ENCODE peak calls at places on chromosomes 1 and 21, in ten cellular contexts. T is endodermal cell; Z is astrocyte of the spinal cord; L is GM19239; W is NCI-H2227 treated with DMSO at 0.1 percent for 48 hours; J is RPMI8226; V is AG08395; R is kidney tubule cell; E is activated CD8-positive, alpha-beta memory T cell treated with anti-CD3 and anti-CD28 coated beads, Interleukin-2, amount 10 ng/mL, durations not matched to agents 7 days and 5 days; C is HS-5. Y is an unnamed sample.

GRCh38 chr1:230753586-230754251 is 6.5 kb downstream of the CAPN9 start:
- DNase-seq in C (no peak), T (peak), R (peak), W (no peak), J (peak), E (no peak), Z (peak), L (no peak), V (no peak), Y (peak)

GRCh38 chr1:112849967-112850641 is 105.9 kb downstream of the SLC16A1 start:
- DNase-seq in L (no peak), J (no peak), V (no peak), W (peak), E (no peak), R (no peak), Z (no peak), C (no peak), T (peak), Y (no peak)

GRCh38 chr21:28496517-28496916 is 496.2 kb downstream of the LTN1 start:
- DNase-seq in R (no peak), L (no peak), V (no peak), W (no peak), T (no peak), C (no peak), E (no peak), Z (no peak), J (no peak), Y (no peak)

GRCh38 chr1:228283043-228283371 is 75.2 kb downstream of the OBSCN start:
- DNase-seq in C (no peak), E (no peak), T (peak), W (no peak), V (no peak), L (no peak), Z (no peak), J (no peak), R (no peak), Y (peak)

GRCh38 chr1:71049951-71050598 is 2.5 kb upstream of the PTGER3 start:
- DNase-seq in V (peak), T (peak), W (peak), J (peak), C (peak), Z (peak), R (peak), L (peak), E (no peak), Y (no peak)

GRCh38 chr1:233240839-233241682 is 54.5 kb downstream of the PCNX2 start:
- DNase-seq in V (peak), E (no peak), J (peak), T (peak), R (peak), W (peak), C (no peak), L (no peak), Z (peak), Y (peak)

GRCh38 chr21:41349607-41350390 is 12.0 kb upstream of the MX2 start:
- DNase-seq in E (no peak), L (no peak), C (no peak), W (no peak), T (no peak), J (no peak), V (no peak), R (no peak), Z (no peak), Y (no peak)

GRCh38 chr1:85328713-85329376 is 52.4 kb upstream of the BCL10 start:
- DNase-seq in V (peak), E (no peak), J (no peak), L (no peak), C (peak), W (no peak), R (peak), T (peak), Z (peak), Y (no peak)

GRCh38 chr1:9442266-9442846 is 96.9 kb upstream of the SLC25A33 start:
- DNase-seq in E (no peak), L (no peak), C (no peak), W (no peak), R (peak), J (peak), T (no peak), Z (peak), V (no peak), Y (no peak)

GRCh38 chr1:151059342-151060240 is at the start of gene CDC42SE1:
- DNase-seq in T (peak), W (peak), C (no peak), Z (peak), J (peak), V (peak), R (peak), L (peak), E (peak), Y (peak)

GRCh38 chr21:30628109-30628508 is 6.9 kb upstream of the KRTAP20-2 start:
- DNase-seq in T (no peak), C (no peak), E (no peak), W (no peak), V (no peak), R (no peak), L (no peak), J (no peak), Z (no peak), Y (no peak)

GRCh38 chr1:229155472-229155871 is 115.4 kb upstream of the RAB4A start:
- DNase-seq in J (no peak), R (no peak), V (no peak), L (no peak), C (no peak), T (no peak), E (no peak), W (no peak), Z (no peak), Y (no peak)

Y was measured in ovary.